ENCODE peak calls at places on chromosome 1, in five cellular contexts. A is BE2C; Q is HS-5; N is stimulated activated naive CD8-positive, alpha-beta T cell treated with anti-CD3 and anti-CD28 coated beads, Interleukin-15, Interleukin-2, amounts not matched to agents 100 U/mL and 50 U/mL, for 24 hours; S is GF-D8. E is an unnamed sample.

GRCh38 chr1:24501371-24502167 is 1.1 kb upstream of the RCAN3 start:
- DNase-seq in A (no peak), Q (no peak), N (peak), S (peak), E (no peak)

GRCh38 chr1:112849425-112849966 is 106.5 kb downstream of the SLC16A1 start:
- DNase-seq in N (peak), S (no peak), Q (no peak), A (peak), E (no peak)

GRCh38 chr1:112477550-112477949 is 31.2 kb upstream of the WNT2B start:
- DNase-seq in N (no peak), Q (no peak), S (no peak), A (no peak), E (no peak)

GRCh38 chr1:184838374-184838995 is 83.8 kb upstream of the EDEM3 start:
- DNase-seq in Q (peak), S (peak), A (no peak), N (no peak), E (peak)

GRCh38 chr1:61174060-61174788 is 91.9 kb downstream of the NFIA start:
- DNase-seq in S (no peak), N (no peak), A (no peak), Q (no peak), E (no peak)

GRCh38 chr1:17498214-17498613 is 41.3 kb upstream of the ARHGEF10L start:
- DNase-seq in S (no peak), N (no peak), Q (no peak), A (no peak), E (no peak)

GRCh38 chr1:26145041-26145959 is 13.6 kb upstream of the FAM110D start:
- DNase-seq in A (peak), S (peak), Q (peak), N (peak), E (no peak)

GRCh38 chr1:184958554-184959353 is 15.6 kb downstream of the NIBAN1 start:
- DNase-seq in Q (no peak), A (no peak), S (no peak), N (no peak), E (no peak)

GRCh38 chr1:100757946-100758345 is 38.4 kb downstream of the VCAM1 start:
- DNase-seq in N (no peak), A (no peak), Q (no peak), S (no peak), E (no peak)

GRCh38 chr1:226424228-226425003 is 16.5 kb upstream of the PARP1 start:
- DNase-seq in A (no peak), S (no peak), Q (no peak), N (no peak), E (no peak)